ENCODE peak calls at places on chromosomes 7 and 10, in four cellular contexts. B is activated naive CD8-positive, alpha-beta T cell treated with anti-CD3 and anti-CD28 coated beads for 36 hours; V is frontal cortex; E is activated effector memory CD4-positive, alpha-beta T cell treated with anti-CD3 and anti-CD28 coated beads, Interleukin-2, amount 50 U/mL, for 16 hours. Z is an unnamed sample.

GRCh38 chr7:102312317-102312716 is 25.6 kb downstream of the SH2B2 start:
- DNase-seq in B (no peak), V (no peak), E (no peak), Z (no peak)

GRCh38 chr10:85168287-85168686 is 839.9 kb downstream of the CCSER2 start:
- DNase-seq in B (no peak), V (no peak), E (no peak), Z (no peak)

GRCh38 chr10:62804384-62805138 is at the start of gene ADO:
- DNase-seq in B (peak), V (peak), E (peak), Z (peak)

GRCh38 chr10:43398939-43399871 is 9.8 kb downstream of the HNRNPF start:
- DNase-seq in B (no peak), V (no peak), E (peak), Z (no peak)

GRCh38 chr10:22643116-22643515 is 71.3 kb downstream of the PIP4K2A start:
- DNase-seq in B (no peak), V (no peak), E (no peak), Z (no peak)

GRCh38 chr7:132475669-132476116 is 100.6 kb downstream of the PLXNA4 start:
- DNase-seq in B (no peak), V (no peak), E (no peak), Z (no peak)

GRCh38 chr7:157499121-157499834 is 162.5 kb downstream of the DNAJB6 start:
- DNase-seq in B (no peak), V (no peak), E (peak), Z (no peak)

GRCh38 chr7:132004528-132004927 is 448.1 kb upstream of the PODXL start:
- DNase-seq in B (no peak), V (no peak), E (no peak), Z (no peak)

GRCh38 chr7:92133737-92134270 is 473 bp downstream of the CYP51A1 start:
- DNase-seq in B (peak), V (peak), E (peak), Z (peak)

GRCh38 chr7:117982071-117983055 is 109.1 kb upstream of the CTTNBP2 start:
- DNase-seq in B (no peak), V (no peak), E (no peak), Z (no peak)

GRCh38 chr10:104449402-104449801 is 95.8 kb downstream of the CFAP58 start:
- DNase-seq in B (no peak), V (no peak), E (no peak), Z (no peak)

GRCh38 chr7:142961973-142962913 is at the start of gene KEL:
- DNase-seq in B (no peak), V (no peak), E (no peak), Z (no peak)

GRCh38 chr10:44935201-44935960 is 24.2 kb upstream of the RASSF4 start:
- DNase-seq in B (no peak), V (no peak), E (no peak), Z (no peak)

GRCh38 chr10:30014511-30014910 is 44.9 kb downstream of the JCAD start:
- DNase-seq in B (no peak), V (no peak), E (no peak), Z (no peak)

GRCh38 chr10:119197921-119198320 is 9.4 kb upstream of the GRK5 start:
- DNase-seq in B (no peak), V (no peak), E (no peak), Z (no peak)

GRCh38 chr10:99429521-99430095 is 816 bp downstream of the GOT1 start:
- DNase-seq in B (no peak), V (no peak), E (no peak), Z (no peak)

GRCh38 chr10:73576178-73576889 is 14.8 kb downstream of the USP54 start:
- DNase-seq in B (no peak), V (peak), E (no peak), Z (no peak)

GRCh38 chr10:69070951-69071350 is 17.0 kb upstream of the SRGN start:
- DNase-seq in B (no peak), V (no peak), E (no peak), Z (no peak)

GRCh38 chr10:10043083-10043482 is 974.6 kb upstream of the CELF2 start:
- DNase-seq in B (no peak), V (no peak), E (no peak), Z (no peak)

GRCh38 chr7:48962821-48963505 is 38.6 kb downstream of the CDC14C start:
- DNase-seq in B (no peak), V (no peak), E (no peak), Z (no peak)

GRCh38 chr10:76319666-76320065 is 888.2 kb downstream of the LRMDA start:
- DNase-seq in B (no peak), V (no peak), E (no peak), Z (no peak)

GRCh38 chr7:112290065-112290464 is 83.6 kb downstream of the ZNF277 start:
- DNase-seq in B (no peak), V (no peak), E (no peak), Z (no peak)

Z was measured in NCI-H2029 treated with DMSO at 0.1 percent for 48 hours.